ENCODE peak calls at places on chromosomes 5 and 9, in eight cellular contexts. D is mammary epithelial cell; L is fibroblast of lung; X is ovary; F is psoas muscle; O is CD8-positive, alpha-beta memory T cell; Q is tibial artery; P is PC-3. G is an unnamed sample.

GRCh38 chr9:8366161-8366926 is 566.8 kb upstream of the DMAC1 start:
- DNase-seq in O (no peak), F (no peak), X (no peak), L (peak; percentile 38), Q (no peak), P (peak; percentile 1), D (no peak), G (no peak)

GRCh38 chr9:77807846-77808749 is 160.0 kb upstream of the GNA14 start:
- DNase-seq in F (no peak), O (no peak), L (peak; percentile 14), X (no peak), P (no peak), Q (no peak), D (no peak), G (no peak)

GRCh38 chr5:178241259-178241658 is 8.7 kb upstream of the PHYKPL start:
- DNase-seq in F (no peak), D (no peak), O (no peak), L (no peak), P (no peak), Q (no peak), X (no peak), G (no peak)

GRCh38 chr9:100587375-100587774 is 9.5 kb downstream of the CAVIN4 start:
- DNase-seq in L (no peak), D (peak; percentile 21), P (peak; percentile 16), O (no peak), F (no peak), X (no peak), Q (no peak), G (no peak)

GRCh38 chr5:42691413-42691861 is 65.2 kb upstream of the CCDC152 start:
- DNase-seq in L (peak; percentile 60), D (peak; percentile 34), P (no peak), Q (no peak), X (no peak), O (no peak), F (no peak), G (no peak)

GRCh38 chr5:95617057-95617456 is 2.8 kb upstream of the GPR150 start:
- DNase-seq in F (no peak), Q (no peak), L (no peak), X (no peak), O (no peak), P (no peak), D (peak; percentile 97), G (no peak)

GRCh38 chr5:138339464-138339863 is 1.4 kb downstream of the FAM53C start:
- DNase-seq in D (no peak), O (no peak), Q (no peak), X (no peak), P (no peak), F (no peak), L (no peak), G (no peak)

GRCh38 chr5:118529361-118530154 is 458.8 kb downstream of the DTWD2 start:
- DNase-seq in P (no peak), O (no peak), F (no peak), Q (no peak), D (no peak), X (no peak), L (no peak), G (no peak)

GRCh38 chr5:159341914-159342313 is 11.6 kb upstream of the IL12B start:
- DNase-seq in P (peak; percentile 92), F (peak; percentile 19), Q (peak; percentile 76), L (peak; percentile 89), D (peak; percentile 90), O (peak; percentile 64), X (no peak), G (no peak)

GRCh38 chr9:115208503-115208902 is 90.5 kb upstream of the TNC start:
- DNase-seq in O (no peak), F (no peak), Q (no peak), D (peak; percentile 67), P (peak; percentile 26), X (no peak), L (no peak), G (no peak)

GRCh38 chr5:135254183-135254582 is 144.8 kb downstream of the MACROH2A1 start:
- DNase-seq in X (no peak), L (no peak), Q (no peak), D (no peak), P (no peak), F (no peak), O (no peak), G (no peak)

GRCh38 chr9:136693490-136694162 is 6.4 kb upstream of the AGPAT2 start:
- DNase-seq in O (no peak), D (peak; percentile 88), F (peak; percentile 59), L (peak; percentile 35), Q (no peak), X (no peak), P (peak; percentile 89), G (peak; percentile 95)

GRCh38 chr9:77177894-77178794 is 810 bp downstream of the VPS13A start:
- DNase-seq in O (peak; percentile 56), X (peak; percentile 29), Q (peak; percentile 33), D (peak; percentile 40), F (peak; percentile 37), P (peak; percentile 10), L (peak; percentile 38), G (peak; percentile 78)

GRCh38 chr5:73496984-73497457 is 1.2 kb upstream of the BTF3 start:
- DNase-seq in D (peak; percentile 73), L (peak; percentile 79), F (no peak), Q (no peak), P (peak; percentile 70), O (no peak), X (no peak), G (no peak)

GRCh38 chr5:157965989-157966388 is 107.0 kb upstream of the CLINT1 start:
- DNase-seq in Q (no peak), X (no peak), D (no peak), F (no peak), L (no peak), P (no peak), O (no peak), G (no peak)

GRCh38 chr9:89277454-89277853 is 33.5 kb upstream of the CKS2 start:
- DNase-seq in D (peak; percentile 45), Q (no peak), L (peak; percentile 63), F (no peak), O (no peak), P (no peak), X (no peak), G (no peak)

GRCh38 chr5:148924817-148925216 is 98.4 kb downstream of the ADRB2 start:
- DNase-seq in P (peak; percentile 92), Q (no peak), X (no peak), O (no peak), D (peak; percentile 55), L (no peak), F (no peak), G (no peak)

GRCh38 chr5:148923023-148923422 is 96.6 kb downstream of the ADRB2 start:
- DNase-seq in F (no peak), Q (no peak), D (no peak), L (no peak), X (no peak), O (no peak), P (no peak), G (no peak)

GRCh38 chr5:148920646-148921288 is 94.4 kb downstream of the ADRB2 start:
- DNase-seq in Q (no peak), D (no peak), X (no peak), L (no peak), P (no peak), O (no peak), F (no peak), G (no peak)

GRCh38 chr5:148922606-148923005 is 96.2 kb downstream of the ADRB2 start:
- DNase-seq in X (no peak), F (no peak), O (no peak), Q (no peak), D (no peak), P (no peak), L (no peak), G (no peak)

DNA sequence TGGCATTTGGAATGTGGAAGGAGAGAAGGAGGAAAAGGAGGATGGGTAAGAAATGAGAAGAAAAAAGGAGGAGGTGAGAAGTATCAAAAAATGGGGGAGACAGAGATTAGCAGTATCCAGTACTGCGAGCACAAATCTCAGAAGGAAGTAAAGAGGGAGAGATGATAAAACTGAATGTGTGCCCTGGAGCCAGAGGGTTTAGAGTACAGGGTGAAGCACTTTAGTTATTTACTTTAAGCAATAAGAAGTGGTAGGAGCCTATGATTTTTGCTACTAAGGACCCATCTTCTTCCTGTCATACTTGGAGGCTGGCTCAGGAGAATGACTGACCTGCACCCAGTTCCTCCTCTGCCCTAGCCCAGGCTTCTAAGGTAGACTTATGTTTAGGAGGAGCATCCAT is 94.9 kb downstream of the ADRB2 start:
- DNase-seq in L (no peak), O (no peak), D (no peak), X (no peak), Q (no peak), P (no peak), F (no peak), G (no peak)
- H3K4me1 ChIP-seq in L (no peaks in the 10 kb centered on the region), O (no peaks in the 10 kb centered on the region), D (peaks cover 5% of the 10 kb centered on the region), X (no peaks in the 10 kb centered on the region), Q (no peaks in the 10 kb centered on the region), P (peaks cover 12% of the 10 kb centered on the region), F (no peaks in the 10 kb centered on the region), G (no peaks in the 10 kb centered on the region)

DNA sequence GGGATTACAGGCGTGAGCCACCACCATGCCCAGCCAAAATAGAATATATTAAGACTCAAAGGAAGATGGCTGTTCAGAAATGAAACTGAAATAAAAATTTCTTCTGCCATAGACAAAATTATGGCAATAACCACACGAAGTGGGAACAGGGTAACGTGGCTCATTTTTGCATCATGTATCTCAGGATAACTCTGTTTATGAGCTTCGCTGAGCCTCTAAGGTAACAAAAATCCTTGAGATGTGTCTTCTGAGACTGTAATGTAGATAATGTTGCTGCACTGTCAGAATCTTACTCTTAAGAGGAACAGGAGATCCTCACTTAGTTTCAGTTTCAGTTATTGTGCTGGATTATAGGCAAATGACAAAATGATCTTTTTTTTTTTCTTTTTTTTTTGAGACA is 153.8 kb downstream of the GOLPH3 start:
- DNase-seq in L (no peak), F (no peak), O (no peak), D (no peak), P (no peak), Q (no peak), X (no peak), G (no peak)
- H3K4me3 ChIP-seq in L (no peak overlapping the region), F (no peak overlapping the region), O (peak overlapping the region; percentile 46), D (no peak overlapping the region), P (no peak overlapping the region), Q (no peak overlapping the region), X (no peak overlapping the region), G (no peak overlapping the region)

GRCh38 chr5:168342985-168343384 is 51.5 kb downstream of the WWC1 start:
- DNase-seq in P (no peak), F (no peak), O (no peak), D (no peak), L (no peak), Q (no peak), X (no peak), G (no peak)
- H3K4me1 ChIP-seq in P (peaks cover 55% of the 10 kb centered on the region), F (no peaks in the 10 kb centered on the region), O (no peaks in the 10 kb centered on the region), D (peaks cover 40% of the 10 kb centered on the region), L (no peaks in the 10 kb centered on the region), Q (no peaks in the 10 kb centered on the region), X (no peaks in the 10 kb centered on the region), G (no peaks in the 10 kb centered on the region)

DNA sequence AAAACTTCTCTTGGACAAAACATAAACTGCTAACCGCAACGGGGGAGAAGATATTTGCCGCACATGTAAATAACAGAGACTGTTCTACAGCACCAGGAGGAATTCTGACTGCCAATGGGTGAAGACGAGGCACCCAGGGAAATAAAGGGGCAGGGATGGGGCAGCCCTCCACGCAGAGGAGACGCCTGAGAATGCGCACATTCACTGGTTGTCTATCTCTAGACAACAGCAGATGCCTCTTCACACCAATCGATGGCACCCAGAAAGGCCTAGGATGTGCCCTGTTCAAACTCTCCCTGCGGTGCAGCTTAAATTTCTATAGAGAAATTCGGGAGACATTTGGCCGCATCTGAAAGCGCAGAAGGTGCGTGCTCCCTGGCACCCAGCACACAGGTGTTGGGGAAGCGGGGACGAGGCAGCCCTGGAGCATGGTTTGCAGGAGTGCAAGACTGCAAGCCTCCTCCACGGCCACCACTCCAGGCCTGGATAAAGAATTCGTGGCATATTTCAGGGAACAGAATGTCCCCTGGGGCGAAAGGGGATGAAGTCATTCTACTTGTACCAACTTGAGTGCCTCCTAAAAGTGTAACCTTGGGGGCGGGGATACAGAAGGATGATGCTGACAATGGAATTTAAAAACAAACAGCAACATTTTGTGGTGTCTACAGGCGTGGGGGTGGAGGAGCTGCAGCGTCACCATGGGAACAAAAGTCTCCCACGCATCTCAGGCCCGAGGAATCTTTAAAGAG is 6.3 kb upstream of the IRX2 start:
- DNase-seq in D (peak; percentile 99), Q (no peak), X (no peak), L (no peak), P (peak; percentile 92), O (no peak), F (no peak), G (no peak)
- H3K4me3 ChIP-seq in D (no peak overlapping the region), Q (no peak overlapping the region), X (no peak overlapping the region), L (no peak overlapping the region), P (no peak overlapping the region), O (no peak overlapping the region), F (no peak overlapping the region), G (no peak overlapping the region)

G was measured in Peyer's patch.